ENCODE peak calls at places on chromosome 14, in nine cellular contexts. O, Q, Z, D, Y, W, L, F and X are unnamed samples.
A peak's percentile ranks its signal among the peaks of the same experiment; 100 is the strongest.

GRCh38 chr14:99181246-99181645 is 90.8 kb downstream of the BCL11B start:
- DNase-seq in O (no peak), Q (no peak), Z (peak; percentile 62), D (no peak), Y (no peak), W (no peak), L (no peak), F (no peak), X (no peak)

GRCh38 chr14:45519770-45520169 is 266.8 kb upstream of the MIS18BP1 start:
- DNase-seq in O (no peak), Q (no peak), Z (no peak), D (no peak), Y (no peak), W (no peak), L (no peak), F (no peak), X (no peak)

GRCh38 chr14:65354715-65355114 is 57.8 kb upstream of the FUT8 start:
- DNase-seq in O (no peak), Q (no peak), Z (no peak), D (no peak), Y (no peak), W (no peak), L (no peak), F (no peak), X (no peak)

GRCh38 chr14:89237923-89238529 is 179.0 kb downstream of the FOXN3 start:
- DNase-seq in O (no peak), Q (peak; percentile 20), Z (no peak), D (no peak), Y (no peak), W (no peak), L (no peak), F (peak; percentile 19), X (peak; percentile 38)

GRCh38 chr14:54650331-54651017 is 83.5 kb downstream of the SAMD4A start:
- DNase-seq in O (peak; percentile 73), Q (no peak), Z (no peak), D (no peak), Y (peak; percentile 27), W (no peak), L (peak; percentile 21), F (peak; percentile 80), X (peak; percentile 77)

GRCh38 chr14:77593501-77593911 is 22.9 kb downstream of the SPTLC2 start:
- DNase-seq in O (no peak), Q (peak; percentile 88), Z (no peak), D (no peak), Y (no peak), W (no peak), L (no peak), F (peak; percentile 60), X (peak; percentile 45)

GRCh38 chr14:73342670-73343069 is 105.4 kb downstream of the PAPLN start:
- DNase-seq in O (no peak), Q (no peak), Z (no peak), D (no peak), Y (no peak), W (no peak), L (no peak), F (no peak), X (no peak)

GRCh38 chr14:105314287-105315185 is at the start of gene PACS2:
- DNase-seq in O (peak; percentile 68), Q (peak; percentile 85), Z (peak; percentile 73), D (peak; percentile 77), Y (peak; percentile 85), W (peak; percentile 41), L (peak; percentile 95), F (peak; percentile 85), X (peak; percentile 69)

GRCh38 chr14:104683653-104684448 is 5.6 kb upstream of the INF2 start:
- DNase-seq in O (no peak), Q (no peak), Z (no peak), D (no peak), Y (no peak), W (no peak), L (no peak), F (no peak), X (no peak)

GRCh38 chr14:68793734-68794129 is 865 bp upstream of the ZFP36L1 start:
- DNase-seq in O (no peak), Q (no peak), Z (peak; percentile 67), D (no peak), Y (no peak), W (no peak), L (no peak), F (no peak), X (no peak)

GRCh38 chr14:103031956-103032355 is 25.4 kb downstream of the CDC42BPB start:
- DNase-seq in O (no peak), Q (no peak), Z (no peak), D (no peak), Y (peak; percentile 52), W (no peak), L (peak; percentile 33), F (no peak), X (no peak)

GRCh38 chr14:22243971-22244581 is 344.9 kb downstream of the DAD1 start:
- DNase-seq in O (no peak), Q (no peak), Z (no peak), D (no peak), Y (no peak), W (no peak), L (no peak), F (no peak), X (no peak)

GRCh38 chr14:55624913-55625312 is 44.9 kb downstream of the KTN1 start:
- DNase-seq in O (no peak), Q (no peak), Z (no peak), D (no peak), Y (no peak), W (no peak), L (no peak), F (no peak), X (no peak)

GRCh38 chr14:76267322-76268012 is 108.5 kb upstream of the ESRRB start:
- DNase-seq in O (peak; percentile 57), Q (peak; percentile 31), Z (no peak), D (no peak), Y (peak; percentile 69), W (no peak), L (no peak), F (peak; percentile 21), X (peak; percentile 39)

DNA sequence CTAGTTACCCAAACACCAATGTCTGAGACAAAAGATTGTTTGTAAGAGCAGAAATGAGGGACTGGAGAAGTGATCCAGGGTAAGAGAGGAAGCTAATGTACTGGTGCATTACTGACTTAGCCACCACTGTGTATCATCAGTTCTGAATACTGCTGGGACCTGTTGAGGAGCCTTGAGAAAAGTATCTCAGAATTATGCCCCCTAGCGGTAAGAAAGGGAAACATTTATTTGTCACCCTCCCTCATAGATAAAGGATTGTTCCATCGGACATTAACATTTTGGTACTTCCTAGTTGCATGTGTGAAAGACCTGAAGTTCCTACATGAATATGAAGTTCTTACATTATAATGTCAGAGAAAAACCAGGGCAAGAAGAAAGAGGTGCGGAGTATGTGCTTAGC is 612.5 kb downstream of the FSCB start:
- DNase-seq in O (no peak), Q (peak; percentile 48), Z (no peak), D (no peak), Y (peak; percentile 30), W (no peak), L (no peak), F (peak; percentile 0), X (no peak)
- TF ChIP-seq CTCF in O (peak; percentile 54), Q (peak; percentile 28), Z (no peak), D (no peak), Y (peak; percentile 49), W (peak; percentile 38), L (peak; percentile 14), F (peak; percentile 21), X (peak; percentile 32)

GRCh38 chr14:85531594-85532391 is 1.8 kb downstream of the FLRT2 start:
- DNase-seq in O (peak; percentile 87), Q (no peak), Z (no peak), D (no peak), Y (no peak), W (no peak), L (peak; percentile 32), F (peak; percentile 80), X (peak; percentile 89)
- TF ChIP-seq CTCF in O (peak; percentile 49), Q (no peak), Z (no peak), D (no peak), Y (no peak), W (peak; percentile 55), L (peak; percentile 32), F (peak; percentile 56), X (peak; percentile 44)

GRCh38 chr14:28755198-28755794 is 11.3 kb upstream of the FOXG1 start:
- DNase-seq in O (no peak), Q (no peak), Z (no peak), D (no peak), Y (no peak), W (no peak), L (no peak), F (no peak), X (no peak)

GRCh38 chr14:28758253-28758915 is 8.2 kb upstream of the FOXG1 start:
- DNase-seq in O (no peak), Q (no peak), Z (no peak), D (no peak), Y (no peak), W (no peak), L (no peak), F (no peak), X (peak; percentile 9)

GRCh38 chr14:28755930-28756895 is 10.4 kb upstream of the FOXG1 start:
- DNase-seq in O (no peak), Q (no peak), Z (no peak), D (no peak), Y (no peak), W (no peak), L (no peak), F (no peak), X (no peak)

GRCh38 chr14:28757790-28758189 is 8.8 kb upstream of the FOXG1 start:
- DNase-seq in O (no peak), Q (no peak), Z (no peak), D (no peak), Y (no peak), W (no peak), L (no peak), F (no peak), X (no peak)

GRCh38 chr14:28756896-28757570 is 9.6 kb upstream of the FOXG1 start:
- DNase-seq in O (no peak), Q (peak; percentile 30), Z (no peak), D (no peak), Y (peak; percentile 18), W (no peak), L (peak; percentile 42), F (peak; percentile 54), X (peak; percentile 71)
- TF ChIP-seq CTCF in O (peak; percentile 57), Q (peak; percentile 66), Z (no peak), D (no peak), Y (peak; percentile 47), W (peak; percentile 87), L (peak; percentile 60), F (peak; percentile 68), X (peak; percentile 87)

GRCh38 chr14:74500417-74501134 is 7.0 kb downstream of the ISCA2 start:
- DNase-seq in O (peak; percentile 55), Q (no peak), Z (no peak), D (no peak), Y (no peak), W (no peak), L (no peak), F (no peak), X (no peak)
- TF ChIP-seq CTCF in O (no peak), Q (no peak), Z (no peak), D (no peak), Y (no peak), W (no peak), L (no peak), F (no peak), X (no peak)

GRCh38 chr14:51242545-51243490 is 2.8 kb downstream of the TMX1 start:
- DNase-seq in O (no peak), Q (peak; percentile 47), Z (no peak), D (no peak), Y (no peak), W (no peak), L (no peak), F (no peak), X (no peak)
- TF ChIP-seq CTCF in O (no peak), Q (peak; percentile 19), Z (no peak), D (no peak), Y (no peak), W (peak; percentile 7), L (peak; percentile 20), F (no peak), X (peak; percentile 13)

GRCh38 chr14:37369446-37369845 is 171.7 kb downstream of the MIPOL1 start:
- DNase-seq in O (no peak), Q (no peak), Z (no peak), D (no peak), Y (no peak), W (no peak), L (no peak), F (no peak), X (no peak)
- TF ChIP-seq CTCF in O (no peak), Q (no peak), Z (no peak), D (no peak), Y (no peak), W (no peak), L (no peak), F (no peak), X (no peak)